ENCODE peak calls at places on chromosomes 13 and 19, in seven cellular contexts. L, N, R, O, G, F and P are unnamed samples.

GRCh38 chr19:18633321-18633720 is 3.5 kb upstream of the KLHL26 start:
- DNase-seq in N (no peak), F (no peak), G (no peak), O (no peak), L (no peak), R (no peak), P (no peak)

GRCh38 chr13:52127783-52128702 is 830 bp downstream of the NEK5 start:
- DNase-seq in N (peak; percentile 40), G (peak; percentile 54), L (peak; percentile 79), F (peak; percentile 43), R (peak; percentile 67), O (peak; percentile 53), P (no peak)

GRCh38 chr13:27395007-27395510 is 29.4 kb upstream of the GTF3A start:
- DNase-seq in F (no peak), R (no peak), L (no peak), N (no peak), O (no peak), G (no peak), P (no peak)

GRCh38 chr13:49455016-49455398 is 10.9 kb downstream of the SETDB2 start:
- DNase-seq in R (no peak), G (no peak), L (no peak), F (no peak), O (no peak), N (no peak), P (no peak)

GRCh38 chr13:28568286-28568685 is 73.4 kb upstream of the FLT1 start:
- DNase-seq in G (peak; percentile 28), F (no peak), L (peak; percentile 49), O (peak; percentile 62), N (peak; percentile 44), R (peak; percentile 54), P (peak; percentile 87)

GRCh38 chr13:109156181-109156935 is 526.9 kb downstream of the MYO16 start:
- DNase-seq in R (no peak), F (no peak), L (peak; percentile 91), N (no peak), O (peak; percentile 86), G (no peak), P (no peak)

GRCh38 chr13:79445968-79446645 is 34.8 kb upstream of the NDFIP2 start:
- DNase-seq in O (no peak), N (no peak), G (no peak), L (no peak), F (no peak), R (no peak), P (no peak)

GRCh38 chr13:46389985-46390384 is 2.9 kb upstream of the RUBCNL start:
- DNase-seq in G (no peak), R (no peak), N (peak; percentile 60), F (no peak), O (no peak), L (no peak), P (no peak)

GRCh38 chr19:49906879-49907564 is 10.3 kb upstream of the IL4I1 start:
- DNase-seq in L (no peak), F (no peak), O (no peak), G (no peak), N (no peak), R (no peak), P (no peak)

GRCh38 chr19:3013261-3013725 is 15.8 kb downstream of the TLE2 start:
- DNase-seq in O (no peak), G (no peak), L (no peak), N (no peak), F (no peak), R (no peak), P (no peak)

GRCh38 chr19:3535235-3535921 is 3.6 kb upstream of the TEKTIP1 start:
- DNase-seq in F (peak; percentile 36), L (no peak), R (no peak), O (no peak), G (no peak), N (no peak), P (no peak)

GRCh38 chr13:67366533-67366932 is 136.4 kb upstream of the PCDH9 start:
- DNase-seq in N (no peak), O (peak; percentile 50), G (no peak), F (no peak), R (no peak), L (peak; percentile 4), P (no peak)

GRCh38 chr13:112713517-112714253 is 23.8 kb downstream of the ATP11A start:
- DNase-seq in N (no peak), G (peak; percentile 70), F (peak; percentile 29), L (no peak), R (no peak), O (no peak), P (peak; percentile 70)

GRCh38 chr13:90928109-90928508 is 419.4 kb upstream of the MIR17HG start:
- DNase-seq in N (no peak), R (no peak), G (no peak), O (no peak), F (no peak), L (no peak), P (no peak)

GRCh38 chr13:98318263-98318878 is 141.3 kb upstream of the RNF113B start:
- DNase-seq in L (no peak), F (no peak), R (no peak), O (no peak), N (no peak), G (no peak), P (no peak)
- TF ChIP-seq CTCF in L (no peak), F (no peak), R (no peak), O (no peak), N (no peak), G (no peak), P (no peak)

GRCh38 chr19:48625891-48626327 is 6.6 kb downstream of the SPHK2 start:
- DNase-seq in O (no peak), F (peak; percentile 65), R (no peak), L (no peak), N (no peak), G (no peak), P (no peak)

GRCh38 chr19:48627211-48627864 is 8.0 kb downstream of the SPHK2 start:
- DNase-seq in N (no peak), G (no peak), O (no peak), L (no peak), R (no peak), F (peak; percentile 41), P (no peak)

GRCh38 chr19:48624791-48625723 is 5.8 kb downstream of the SPHK2 start:
- DNase-seq in F (peak; percentile 60), N (no peak), L (no peak), G (no peak), O (no peak), R (no peak), P (no peak)

GRCh38 chr19:48623556-48624066 is 4.3 kb downstream of the SPHK2 start:
- DNase-seq in O (no peak), F (no peak), L (no peak), G (no peak), R (no peak), N (no peak), P (no peak)

DNA sequence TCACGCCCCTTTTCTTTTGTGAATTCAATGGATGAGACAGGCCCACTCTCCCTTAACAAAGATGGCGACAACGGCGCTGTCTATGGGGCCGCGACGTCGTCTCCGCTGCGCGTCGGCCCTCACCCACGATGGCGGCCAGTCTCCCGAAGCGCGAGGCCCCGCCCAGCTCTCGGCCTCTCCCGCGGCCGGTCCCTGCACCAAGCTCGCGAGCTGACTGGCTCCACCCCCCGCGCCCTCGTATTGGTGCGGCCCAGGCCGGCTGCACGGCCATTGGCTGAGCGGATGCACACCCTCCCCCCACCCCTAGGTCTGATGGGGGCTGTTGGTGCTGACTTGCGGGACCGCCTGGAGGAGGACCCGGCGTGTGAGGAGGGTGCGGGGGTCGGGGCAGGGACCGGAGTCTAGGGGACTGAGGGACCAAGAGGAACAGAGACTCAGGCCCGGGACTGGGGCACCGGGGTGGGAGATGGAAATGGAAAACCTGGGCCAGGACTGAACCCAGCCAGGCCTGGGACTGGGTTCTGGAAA is 4.8 kb downstream of the SPHK2 start:
- DNase-seq in R (peak; percentile 99), F (peak; percentile 98), N (peak; percentile 97), G (peak; percentile 98), O (peak; percentile 97), L (peak; percentile 99), P (peak; percentile 95)
- H3K4me3 ChIP-seq in R (peak overlapping the region; percentile 60), F (peak overlapping the region; percentile 46), N (peak overlapping the region; percentile 34), G (peak overlapping the region; percentile 48), O (peak overlapping the region; percentile 49), L (peak overlapping the region; percentile 53), P (no peak overlapping the region)

GRCh38 chr19:41308450-41309224 is 1.3 kb upstream of the CCDC97 start:
- DNase-seq in L (peak; percentile 94), G (peak; percentile 95), R (peak; percentile 98), F (peak; percentile 94), N (peak; percentile 92), O (peak; percentile 86), P (peak; percentile 95)
- TF ChIP-seq POLR2A in L (no peak), G (no peak), R (no peak), F (no peak), N (no peak), O (no peak), P (no peak)

GRCh38 chr13:103878891-103879605 is 812.8 kb upstream of the SLC10A2 start:
- DNase-seq in G (no peak), L (no peak), O (no peak), N (no peak), R (no peak), F (no peak), P (no peak)

GRCh38 chr13:103883698-103884097 is 817.5 kb upstream of the SLC10A2 start:
- DNase-seq in L (no peak), G (no peak), N (no peak), O (peak; percentile 25), R (no peak), F (no peak), P (peak; percentile 17)

GRCh38 chr13:103884139-103884723 is 818.0 kb upstream of the SLC10A2 start:
- DNase-seq in N (no peak), F (no peak), G (no peak), O (no peak), L (no peak), R (no peak), P (no peak)

DNA sequence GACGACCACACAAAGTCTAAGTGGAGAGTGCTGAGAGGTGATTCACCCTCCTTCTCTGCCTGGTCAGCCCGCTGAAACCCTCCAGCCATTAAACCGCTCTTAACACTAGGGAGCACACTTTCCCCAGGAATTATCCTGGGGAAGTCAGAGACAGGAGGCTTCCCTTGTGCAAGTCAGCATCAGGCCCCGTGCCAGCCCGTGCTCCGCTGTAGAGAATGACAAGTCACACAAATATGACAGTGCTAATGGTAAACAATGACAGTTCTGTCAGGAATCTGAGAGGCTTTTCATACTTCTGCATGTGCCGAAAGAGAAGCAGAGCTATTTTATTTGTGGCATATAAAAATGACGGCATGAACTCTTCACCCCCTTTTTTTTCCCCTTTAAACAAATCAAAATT is 816.9 kb upstream of the SLC10A2 start:
- DNase-seq in R (peak; percentile 68), L (peak; percentile 95), N (peak; percentile 87), F (peak; percentile 45), O (peak; percentile 95), G (peak; percentile 49), P (peak; percentile 97)
- TF ChIP-seq CTCF in R (peak; percentile 32), L (peak; percentile 60), N (peak; percentile 54), F (no peak), O (peak; percentile 81), G (no peak), P (no peak)